ENCODE peak calls at places on chromosomes 7 and 10, in four cellular contexts. U is A549, A is IMR-90, V is gastrocnemius medialis. M is an unnamed sample.
A peak's percentile ranks its signal among the peaks of the same experiment; 100 is the strongest.

GRCh38 chr7:155190608-155191536 is 106.8 kb upstream of the INSIG1 start:
- DNase-seq in U (peak; percentile 28), A (no peak), V (peak; percentile 38), M (no peak)

GRCh38 chr10:91511549-91512330 is 101.6 kb downstream of the HECTD2 start:
- DNase-seq in U (peak; percentile 50), A (peak; percentile 90), V (no peak), M (no peak)

GRCh38 chr7:13904689-13905088 is 84.8 kb downstream of the ETV1 start:
- DNase-seq in U (no peak), A (peak; percentile 77), V (no peak), M (no peak)

GRCh38 chr7:5523052-5523711 is 99.5 kb upstream of the TNRC18 start:
- DNase-seq in U (peak; percentile 73), A (peak; percentile 54), V (no peak), M (no peak)

GRCh38 chr10:77391605-77392235 is 245.9 kb downstream of the KCNMA1 start:
- DNase-seq in U (peak; percentile 84), A (peak; percentile 87), V (peak; percentile 70), M (no peak)

GRCh38 chr7:55731931-55732330 is 130.6 kb downstream of the SEPTIN14 start:
- DNase-seq in U (no peak), A (no peak), V (no peak), M (no peak)

GRCh38 chr7:148575640-148576411 is 14.7 kb upstream of the C7orf33 start:
- DNase-seq in U (peak; percentile 58), A (peak; percentile 41), V (peak; percentile 40), M (no peak)

GRCh38 chr7:28584235-28584634 is 171.9 kb downstream of the CREB5 start:
- DNase-seq in U (no peak), A (no peak), V (no peak), M (no peak)

GRCh38 chr7:904847-905246 is 28.5 kb downstream of the GET4 start:
- DNase-seq in U (no peak), A (peak; percentile 40), V (no peak), M (no peak)

GRCh38 chr10:125149278-125150047 is 10.9 kb downstream of the CTBP2 start:
- DNase-seq in U (peak; percentile 60), A (peak; percentile 87), V (peak; percentile 92), M (no peak)

GRCh38 chr10:80924063-80924952 is 386.6 kb downstream of the SH2D4B start:
- DNase-seq in U (peak; percentile 51), A (peak; percentile 11), V (no peak), M (no peak)

GRCh38 chr10:87850742-87851205 is 12.6 kb downstream of the KLLN start:
- DNase-seq in U (peak; percentile 83), A (peak; percentile 70), V (peak; percentile 67), M (no peak)

GRCh38 chr7:17770710-17771375 is 169.5 kb downstream of the SNX13 start:
- DNase-seq in U (no peak), A (no peak), V (no peak), M (no peak)

GRCh38 chr10:17764142-17764541 is 12.1 kb downstream of the TMEM236 start:
- DNase-seq in U (no peak), A (no peak), V (no peak), M (no peak)

DNA sequence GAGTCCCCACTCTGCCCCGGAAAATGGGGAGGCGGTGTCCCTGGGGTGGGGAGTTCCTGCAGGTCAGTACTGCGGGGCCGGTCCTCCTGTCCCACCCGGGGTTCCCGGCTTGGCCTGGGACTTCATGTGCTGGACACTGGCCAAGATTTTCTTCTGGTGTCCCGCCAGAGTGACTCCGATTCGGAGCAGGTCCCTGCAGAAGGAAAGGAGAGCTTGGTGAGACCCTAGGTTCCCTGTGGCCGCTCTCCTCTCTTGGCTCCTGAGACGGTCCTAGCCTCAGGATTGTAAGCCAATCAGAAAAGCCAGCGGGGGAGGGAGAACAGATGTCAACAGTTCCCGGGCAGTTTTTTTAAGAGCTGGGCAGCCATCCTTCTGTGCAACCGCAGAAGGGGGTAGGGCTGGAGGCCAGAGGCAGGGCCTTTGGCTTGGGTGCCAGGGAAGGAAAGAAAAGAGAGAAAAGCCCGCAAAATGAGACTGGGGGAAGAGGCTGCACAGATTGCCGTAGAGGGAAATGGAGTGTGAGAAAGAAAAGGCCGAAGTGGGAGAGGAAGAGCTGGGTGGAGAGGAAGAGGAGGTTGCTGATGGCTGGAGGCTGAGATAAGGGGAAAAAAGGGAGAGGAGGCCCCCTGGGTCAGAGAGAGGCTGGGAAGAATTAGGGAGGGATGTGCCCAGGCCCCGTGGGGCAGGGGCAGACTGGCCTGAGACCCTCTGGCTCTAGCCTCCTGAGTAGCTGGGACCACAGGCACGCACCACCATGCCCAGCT is 23.7 kb downstream of the EPHB4 start:
- DNase-seq in U (peak; percentile 78), A (peak; percentile 83), V (peak; percentile 44), M (peak; percentile 24)
- TF ChIP-seq POLR2A in U (no peak), A (no peak), V (no peak), M (peak; percentile 32)

DNA sequence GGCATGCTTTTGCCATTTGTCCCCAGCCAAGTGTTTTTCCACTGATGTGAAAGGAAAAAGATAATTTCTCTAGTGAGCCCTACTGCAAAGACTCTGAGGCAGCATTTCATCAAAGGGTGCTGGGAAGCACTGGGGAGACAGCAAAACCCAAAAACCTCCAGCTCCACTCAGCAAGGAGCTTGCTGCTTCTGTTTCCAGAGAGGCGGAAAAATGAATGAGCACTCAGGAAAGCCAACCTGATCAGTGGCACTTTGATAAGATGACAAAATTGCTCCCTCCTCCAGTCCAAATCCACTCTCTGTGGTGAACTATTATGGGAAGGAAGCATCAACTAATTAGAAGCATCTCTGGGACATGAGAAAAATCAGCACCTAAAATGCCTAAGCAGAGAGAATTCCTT is 68.2 kb downstream of the ATXN7L1 start:
- DNase-seq in U (no peak), A (no peak), V (no peak), M (no peak)
- H3K4me1 ChIP-seq in U (peaks cover 21% of the 10 kb centered on the region), A (peaks cover 21% of the 10 kb centered on the region), V (peaks cover 9% of the 10 kb centered on the region), M (peaks cover 20% of the 10 kb centered on the region)

DNA sequence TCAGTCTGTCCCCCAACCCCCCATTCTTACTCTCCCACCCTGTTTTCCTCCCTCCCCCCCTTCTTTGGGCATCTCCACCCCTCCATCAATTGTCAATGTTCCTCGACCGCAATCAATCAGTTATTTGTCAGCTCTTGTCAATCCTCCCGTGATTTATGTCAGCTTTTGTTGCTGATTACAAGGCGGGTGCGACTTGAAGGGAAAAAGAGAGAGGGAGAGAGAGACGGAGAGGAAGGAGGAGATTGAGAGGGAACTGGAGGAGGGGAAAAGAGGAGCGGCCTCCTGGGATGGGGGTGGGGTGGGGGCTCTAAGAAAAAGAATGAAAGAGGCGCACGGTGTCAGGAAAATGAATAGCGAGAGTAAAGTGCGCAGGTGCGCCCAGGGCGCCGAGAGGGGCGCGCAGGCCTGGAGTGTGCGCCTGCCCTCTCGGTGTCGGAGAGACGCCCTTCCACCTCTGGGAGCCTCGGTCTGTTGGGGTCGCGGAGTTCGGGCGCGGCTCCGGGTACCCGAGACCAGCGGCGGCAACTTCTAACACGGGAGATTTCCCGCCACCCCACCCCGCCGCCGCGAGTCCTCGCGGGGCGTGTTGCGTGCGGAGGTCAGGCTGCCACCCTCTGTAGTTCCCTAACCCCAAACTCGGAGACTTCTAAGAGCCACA is 1.1 kb upstream of the ZNF503 start:
- DNase-seq in U (peak; percentile 80), A (no peak), V (no peak), M (no peak)
- TF ChIP-seq POLR2A in U (peak; percentile 67), A (no peak), V (peak; percentile 27), M (no peak)

DNA sequence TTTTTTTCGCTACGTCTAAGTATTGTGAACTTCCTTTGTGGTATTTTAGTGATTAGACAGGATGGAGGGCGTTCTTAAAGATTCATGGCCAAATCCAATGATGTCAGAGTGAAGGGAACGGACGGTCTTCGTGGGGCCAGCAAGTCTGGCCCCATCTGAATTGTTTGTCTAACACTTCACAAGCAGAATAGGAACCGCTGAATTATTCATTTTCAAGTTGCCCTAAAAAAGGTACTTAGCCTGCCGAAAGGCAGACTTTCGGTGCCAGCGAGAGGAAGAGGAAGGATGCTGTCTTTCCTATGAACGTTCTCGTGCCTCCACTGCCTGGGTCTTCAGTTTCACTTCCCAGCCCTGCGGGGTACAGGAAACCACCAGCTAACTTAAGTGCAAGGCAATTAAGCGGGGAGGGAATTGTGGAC is 145.7 kb upstream of the SH2B2 start:
- DNase-seq in U (no peak), A (no peak), V (no peak), M (no peak)
- H3K4me1 ChIP-seq in U (peaks cover 15% of the 10 kb centered on the region), A (no peaks in the 10 kb centered on the region), V (peaks cover 6% of the 10 kb centered on the region), M (no peaks in the 10 kb centered on the region)

DNA sequence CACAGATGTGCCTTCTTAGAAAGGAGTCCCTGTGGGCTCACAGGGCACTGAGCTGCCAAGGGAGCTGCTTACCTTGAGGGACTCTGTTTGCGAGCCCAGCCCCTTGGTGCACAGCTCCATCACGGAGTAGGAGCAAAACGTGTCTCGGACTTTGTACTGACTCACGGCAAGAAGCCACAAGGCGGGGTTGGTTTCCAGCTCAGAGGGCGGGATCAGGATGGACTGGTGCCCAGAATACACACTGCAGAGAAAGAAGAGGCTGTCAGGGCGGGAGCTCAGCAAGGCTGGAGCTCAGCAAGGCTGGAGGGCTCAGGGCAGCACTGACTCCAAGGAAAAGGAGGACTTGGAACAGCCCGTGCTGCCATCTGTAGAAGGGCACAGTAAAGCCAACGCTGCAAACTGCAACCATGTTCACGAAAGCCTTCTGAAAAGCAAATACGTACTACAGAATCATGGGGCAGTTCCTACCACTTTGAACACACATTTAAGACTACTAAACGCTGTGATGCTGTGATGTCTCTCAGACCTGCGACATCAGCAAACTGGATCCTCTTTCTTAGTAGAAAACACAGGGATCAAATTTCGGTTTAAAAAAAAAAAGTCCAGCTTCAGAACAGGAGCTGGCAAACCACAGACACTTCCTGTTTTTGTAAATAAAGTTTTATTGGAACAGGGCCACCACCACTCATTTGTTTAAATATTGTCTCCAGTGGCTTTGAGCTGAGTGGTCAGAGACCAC is 194.3 kb downstream of the ZMYND11 start:
- DNase-seq in U (peak; percentile 88), A (peak; percentile 96), V (peak; percentile 71), M (no peak)
- TF ChIP-seq POLR2A in U (peak; percentile 35), A (peak; percentile 52), V (no peak), M (no peak)

GRCh38 chr7:23106801-23107713 is 1.5 kb downstream of the KLHL7 start:
- DNase-seq in U (no peak), A (peak; percentile 14), V (no peak), M (no peak)

GRCh38 chr7:23107781-23108180 is 2.2 kb downstream of the KLHL7 start:
- DNase-seq in U (no peak), A (no peak), V (no peak), M (no peak)

GRCh38 chr7:23105644-23106490 is at the start of gene KLHL7:
- DNase-seq in U (peak; percentile 93), A (peak; percentile 87), V (peak; percentile 96), M (peak; percentile 65)

GRCh38 chr7:23105086-23105643 is 420 bp upstream of the KLHL7 start:
- DNase-seq in U (no peak), A (no peak), V (no peak), M (no peak)

GRCh38 chr7:23106491-23106800 is 861 bp downstream of the KLHL7 start:
- DNase-seq in U (no peak), A (no peak), V (no peak), M (no peak)
- H3K4me1 ChIP-seq in U (peaks cover 17% of the 10 kb centered on the region), A (no peaks in the 10 kb centered on the region), V (peaks cover 37% of the 10 kb centered on the region), M (peaks cover 45% of the 10 kb centered on the region)